ENCODE peak calls at places on chromosomes 16 and 17, in seven cellular contexts. R, I, V, N, E, P and U are unnamed samples.

GRCh38 chr17:56521439-56522141 is 71.9 kb upstream of the NOG start:
- DNase-seq in R (no peak), I (no peak), V (no peak), N (no peak), E (no peak), P (no peak), U (no peak)

GRCh38 chr16:84582958-84583516 is 34.8 kb downstream of the COTL1 start:
- DNase-seq in R (no peak), I (peak; percentile 81), V (no peak), N (peak; percentile 42), E (no peak), P (no peak), U (no peak)

GRCh38 chr17:3260163-3260562 is 38.0 kb downstream of the OR3A1 start:
- DNase-seq in R (no peak), I (no peak), V (no peak), N (no peak), E (no peak), P (no peak), U (no peak)

GRCh38 chr17:2500446-2500845 is 11.2 kb downstream of the METTL16 start:
- DNase-seq in R (no peak), I (peak; percentile 32), V (no peak), N (no peak), E (peak; percentile 1), P (no peak), U (no peak)

GRCh38 chr17:41785091-41785875 is 1.2 kb downstream of the JUP start:
- DNase-seq in R (no peak), I (no peak), V (peak; percentile 90), N (no peak), E (no peak), P (no peak), U (no peak)

GRCh38 chr17:1156864-1157263 is 22.9 kb downstream of the ABR start:
- DNase-seq in R (no peak), I (no peak), V (no peak), N (no peak), E (no peak), P (no peak), U (no peak)

GRCh38 chr16:70250748-70251650 is 741 bp downstream of the EXOSC6 start:
- DNase-seq in R (no peak), I (peak; percentile 35), V (peak; percentile 45), N (peak; percentile 47), E (peak; percentile 58), P (peak; percentile 22), U (no peak)

GRCh38 chr17:58504826-58505351 is 9.5 kb downstream of the MTMR4 start:
- DNase-seq in R (no peak), I (no peak), V (no peak), N (no peak), E (no peak), P (no peak), U (no peak)

GRCh38 chr17:16947470-16947869 is 24.4 kb downstream of the TNFRSF13B start:
- DNase-seq in R (no peak), I (no peak), V (no peak), N (no peak), E (no peak), P (no peak), U (no peak)

DNA sequence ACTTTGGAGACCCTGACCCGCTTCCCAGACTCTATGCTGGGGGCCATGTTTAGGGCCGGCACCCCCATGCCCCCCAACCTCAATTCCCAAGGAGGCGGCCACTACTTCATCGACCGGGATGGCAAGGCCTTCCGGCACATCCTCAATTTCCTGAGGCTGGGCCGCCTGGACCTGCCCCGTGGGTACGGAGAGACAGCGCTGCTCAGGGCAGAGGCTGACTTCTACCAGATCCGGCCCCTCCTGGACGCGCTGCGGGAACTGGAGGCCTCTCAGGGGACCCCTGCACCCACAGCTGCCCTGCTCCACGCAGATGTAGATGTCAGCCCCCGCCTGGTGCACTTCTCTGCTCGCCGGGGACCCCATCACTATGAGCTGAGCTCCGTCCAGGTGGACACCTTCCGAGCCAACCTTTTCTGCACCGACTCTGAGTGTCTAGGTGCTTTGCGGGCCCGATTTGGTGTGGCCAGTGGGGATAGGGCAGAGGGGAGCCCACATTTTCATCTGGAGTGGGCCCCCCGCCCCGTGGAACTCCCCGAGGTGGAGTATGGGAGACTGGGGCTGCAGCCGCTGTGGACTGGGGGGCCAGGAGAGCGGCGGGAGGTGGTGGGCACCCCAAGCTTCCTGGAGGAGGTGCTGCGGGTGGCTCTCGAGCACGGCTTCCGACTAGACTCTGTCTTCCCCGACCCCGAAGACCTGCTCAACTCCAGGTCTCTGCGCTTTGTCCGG is 1.1 kb downstream of the KCTD11 start:
- DNase-seq in R (no peak), I (no peak), V (no peak), N (no peak), E (no peak), P (no peak), U (no peak)
- H3K4me3 ChIP-seq in R (peak overlapping the region; percentile 52), I (peak overlapping the region; percentile 93), V (peak overlapping the region; percentile 77), N (peak overlapping the region; percentile 88), E (no peak overlapping the region), P (peak overlapping the region; percentile 76), U (peak overlapping the region; percentile 77)

DNA sequence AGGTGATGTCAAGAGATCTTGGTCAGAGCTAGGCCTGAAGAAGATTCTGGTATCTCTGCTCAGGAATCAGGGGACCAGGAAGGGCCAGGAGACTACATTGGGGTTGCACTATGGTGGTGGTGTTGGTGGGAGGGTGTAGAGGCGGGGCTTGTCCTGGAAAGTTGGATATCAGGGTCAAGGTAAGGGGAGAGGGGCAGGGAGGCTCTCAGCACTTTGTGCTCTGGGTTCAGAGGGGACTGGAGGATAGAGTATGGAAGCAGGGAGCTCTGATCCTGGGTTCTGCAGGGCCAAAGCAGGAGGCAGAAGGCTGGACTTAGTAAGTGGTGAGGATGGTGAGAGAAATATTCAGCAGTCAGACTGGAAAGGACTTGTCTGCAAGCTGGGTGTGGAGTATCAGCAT is 3.0 kb downstream of the NOL3 start:
- DNase-seq in R (no peak), I (no peak), V (no peak), N (peak; percentile 25), E (no peak), P (no peak), U (no peak)
- H3K4me3 ChIP-seq in R (peak overlapping the region; percentile 58), I (peak overlapping the region; percentile 36), V (peak overlapping the region; percentile 45), N (peak overlapping the region; percentile 53), E (no peak overlapping the region), P (peak overlapping the region; percentile 37), U (peak overlapping the region; percentile 37)

DNA sequence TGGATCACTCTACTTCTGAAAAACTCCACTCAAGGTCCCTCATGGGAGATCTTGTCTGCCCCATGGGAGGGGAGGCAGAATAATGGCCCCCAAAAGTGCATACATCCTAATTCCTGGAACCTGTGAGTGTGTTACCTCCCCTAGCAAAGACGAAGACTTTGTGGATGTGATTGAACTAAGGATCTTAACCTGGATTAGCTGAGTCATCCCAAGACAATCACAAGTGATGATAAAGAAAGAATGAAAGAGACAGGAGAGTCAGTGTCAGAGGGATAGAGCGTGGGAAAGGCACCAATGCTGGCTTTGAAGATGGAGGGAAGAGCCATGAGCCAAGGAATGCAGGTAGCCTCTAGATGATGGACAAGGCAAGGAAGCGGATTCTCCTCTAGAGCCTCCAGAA is 374.7 kb upstream of the DYNLRB2 start:
- DNase-seq in R (no peak), I (no peak), V (no peak), N (no peak), E (no peak), P (no peak), U (no peak)
- H3K4me3 ChIP-seq in R (no peak overlapping the region), I (no peak overlapping the region), V (no peak overlapping the region), N (no peak overlapping the region), E (no peak overlapping the region), P (no peak overlapping the region), U (no peak overlapping the region)

GRCh38 chr17:21286771-21287702 is 2.5 kb downstream of the MAP2K3 start:
- DNase-seq in R (no peak), I (no peak), V (no peak), N (no peak), E (no peak), P (no peak), U (no peak)
- H3K4me3 ChIP-seq in R (peak overlapping the region; percentile 81), I (peak overlapping the region; percentile 25), V (peak overlapping the region; percentile 72), N (peak overlapping the region; percentile 87), E (peak overlapping the region; percentile 78), P (peak overlapping the region; percentile 16), U (peak overlapping the region; percentile 88)

GRCh38 chr17:76033139-76033538 is 6.0 kb upstream of the EVPL start:
- DNase-seq in R (no peak), I (no peak), V (no peak), N (no peak), E (no peak), P (no peak), U (no peak)
- H3K4me3 ChIP-seq in R (no peak overlapping the region), I (no peak overlapping the region), V (no peak overlapping the region), N (no peak overlapping the region), E (no peak overlapping the region), P (no peak overlapping the region), U (no peak overlapping the region)

GRCh38 chr17:67679225-67679624 is 38.5 kb upstream of the NOL11 start:
- DNase-seq in R (no peak), I (no peak), V (no peak), N (no peak), E (no peak), P (no peak), U (no peak)
- H3K4me3 ChIP-seq in R (no peak overlapping the region), I (no peak overlapping the region), V (no peak overlapping the region), N (no peak overlapping the region), E (no peak overlapping the region), P (no peak overlapping the region), U (no peak overlapping the region)

GRCh38 chr17:62653831-62654829 is 26.7 kb downstream of the MRC2 start:
- DNase-seq in R (no peak), I (peak; percentile 38), V (peak; percentile 36), N (peak; percentile 76), E (no peak), P (peak; percentile 78), U (no peak)
- H3K4me3 ChIP-seq in R (peak overlapping the region; percentile 60), I (no peak overlapping the region), V (peak overlapping the region; percentile 19), N (no peak overlapping the region), E (peak overlapping the region; percentile 76), P (no peak overlapping the region), U (no peak overlapping the region)